ENCODE peak calls at places on chromosomes 2 and 18, in four cellular contexts. W is kidney epithelial cell; F is activated CD4-positive, alpha-beta T cell treated with anti-CD3 and anti-CD28 coated beads for 24 hours; X is HTR-8/SVneo. Y is an unnamed sample.

GRCh38 chr2:208386546-208386945 is 20.0 kb upstream of the PTH2R start:
- DNase-seq in F (no peak), W (no peak), X (no peak), Y (no peak)

GRCh38 chr2:85933753-85934594 is 45.2 kb upstream of the ST3GAL5 start:
- DNase-seq in W (no peak), F (no peak), X (no peak), Y (no peak)

GRCh38 chr2:58131191-58132011 is 84.8 kb downstream of the VRK2 start:
- DNase-seq in W (no peak), F (no peak), X (no peak), Y (no peak)

GRCh38 chr2:207674266-207674774 is 37.1 kb upstream of the CCNYL1 start:
- DNase-seq in F (no peak), W (no peak), X (no peak), Y (no peak)

GRCh38 chr2:240635998-240636547 is 10.8 kb downstream of the GPR35 start:
- DNase-seq in F (no peak), X (no peak), W (no peak), Y (no peak)

GRCh38 chr2:132669854-132670103 is 226 bp downstream of the LYPD1 start:
- DNase-seq in W (no peak), X (peak), F (no peak), Y (no peak)

GRCh38 chr2:140604788-140605187 is 1526.0 kb downstream of the LRP1B start:
- DNase-seq in W (no peak), X (no peak), F (no peak), Y (no peak)

GRCh38 chr2:234500394-234501006 is 3.6 kb upstream of the ARL4C start:
- DNase-seq in W (no peak), X (no peak), F (peak), Y (no peak)

GRCh38 chr18:63603772-63604171 is 16.6 kb downstream of the SERPINB13 start:
- DNase-seq in X (no peak), F (no peak), W (peak), Y (no peak)

Y was measured in keratinocyte.